ENCODE peak calls at places on chromosomes 5 and 9, in six cellular contexts. A is heart right ventricle, B is IMR-90, V is lung, S is A549, P is H1. W is an unnamed sample.

GRCh38 chr5:89816038-89816437 is 593.5 kb downstream of the CETN3 start:
- DNase-seq in A (no peak), B (no peak), V (no peak), S (no peak), P (no peak), W (no peak)

GRCh38 chr5:140000332-140000731 is 42.8 kb downstream of the NRG2 start:
- DNase-seq in A (peak; percentile 33), B (no peak), V (peak; percentile 42), S (no peak), P (no peak), W (no peak)

GRCh38 chr9:83012160-83012559 is 50.8 kb downstream of the RASEF start:
- DNase-seq in A (no peak), B (no peak), V (no peak), S (no peak), P (no peak), W (no peak)

GRCh38 chr5:66959668-66960067 is 236.9 kb downstream of the CD180 start:
- DNase-seq in A (no peak), B (peak; percentile 54), V (no peak), S (peak; percentile 22), P (no peak), W (peak; percentile 18)

GRCh38 chr9:137278061-137278912 is 761 bp downstream of the TOR4A start:
- DNase-seq in A (peak; percentile 62), B (no peak), V (no peak), S (no peak), P (no peak), W (no peak)

GRCh38 chr5:93018461-93018860 is 562.6 kb downstream of the NR2F1-AS1 start:
- DNase-seq in A (no peak), B (peak; percentile 23), V (no peak), S (no peak), P (no peak), W (no peak)

GRCh38 chr9:4857163-4857562 is 64.4 kb downstream of the RCL1 start:
- DNase-seq in A (no peak), B (no peak), V (no peak), S (no peak), P (no peak), W (no peak)

GRCh38 chr5:173570321-173571090 is 45.9 kb downstream of the BOD1 start:
- DNase-seq in A (no peak), B (no peak), V (no peak), S (no peak), P (no peak), W (no peak)

GRCh38 chr9:132943677-132944293 is 631 bp downstream of the TSC1 start:
- DNase-seq in A (no peak), B (no peak), V (no peak), S (no peak), P (no peak), W (no peak)

DNA sequence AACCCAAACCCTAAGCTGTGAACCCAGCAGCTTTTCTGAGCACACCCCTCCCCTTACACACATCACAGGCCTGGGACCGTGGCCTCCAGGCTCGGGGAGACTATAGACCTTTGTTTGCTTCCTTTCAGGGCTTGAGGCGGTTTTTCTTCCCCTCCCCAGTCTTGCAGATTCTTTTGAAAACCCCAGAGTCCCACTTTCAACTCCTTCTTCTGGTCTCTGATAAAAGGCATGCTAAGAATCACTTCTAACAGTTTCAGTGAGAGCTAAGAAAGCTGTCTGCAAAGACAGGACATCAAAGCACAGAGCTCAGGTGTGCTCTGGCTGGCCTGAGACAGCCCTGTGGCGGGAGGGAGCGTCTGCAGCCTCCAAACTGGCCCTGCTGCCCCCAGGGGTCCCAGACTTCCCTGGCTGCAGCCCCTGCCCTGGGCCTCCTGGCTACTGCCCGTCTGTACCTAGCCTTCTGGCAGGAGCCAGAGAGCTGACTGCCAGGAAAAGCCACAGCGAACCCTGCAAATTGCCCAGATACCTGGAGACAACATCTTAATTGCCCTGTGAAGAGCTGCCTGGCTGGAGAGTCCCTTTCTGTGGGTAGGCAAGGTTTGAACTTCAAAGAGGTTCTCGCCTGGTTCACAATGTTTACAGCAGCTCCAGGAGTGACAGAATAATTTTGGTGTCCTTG is 138.9 kb downstream of the GADD45G start:
- DNase-seq in A (no peak), B (no peak), V (no peak), S (no peak), P (peak; percentile 9), W (no peak)
- H3K27ac ChIP-seq in A (no peak overlapping the region), B (no peak overlapping the region), V (no peak overlapping the region), S (no peak overlapping the region), P (no peak overlapping the region), W (no peak overlapping the region)

GRCh38 chr9:121357011-121357410 is 13.0 kb downstream of the STOM start:
- DNase-seq in A (no peak), B (no peak), V (no peak), S (no peak), P (no peak), W (no peak)

GRCh38 chr9:121359358-121360294 is 10.4 kb downstream of the STOM start:
- DNase-seq in A (no peak), B (no peak), V (no peak), S (no peak), P (no peak), W (no peak)

GRCh38 chr9:121354770-121355169 is 15.3 kb downstream of the STOM start:
- DNase-seq in A (no peak), B (peak; percentile 83), V (no peak), S (no peak), P (no peak), W (no peak)

GRCh38 chr9:121360975-121361374 is 9.1 kb downstream of the STOM start:
- DNase-seq in A (no peak), B (peak; percentile 92), V (no peak), S (no peak), P (no peak), W (peak; percentile 66)

GRCh38 chr9:121358747-121359146 is 11.3 kb downstream of the STOM start:
- DNase-seq in A (no peak), B (no peak), V (no peak), S (no peak), P (no peak), W (no peak)
- H3K27ac ChIP-seq in A (peak overlapping the region; percentile 99), B (no peak overlapping the region), V (peak overlapping the region; percentile 89), S (no peak overlapping the region), P (no peak overlapping the region), W (no peak overlapping the region)

GRCh38 chr9:116098476-116098875 is 55.1 kb upstream of the PAPPA start:
- DNase-seq in A (no peak), B (no peak), V (no peak), S (no peak), P (no peak), W (no peak)

GRCh38 chr9:116096853-116097252 is 56.7 kb upstream of the PAPPA start:
- DNase-seq in A (no peak), B (no peak), V (no peak), S (no peak), P (no peak), W (no peak)

GRCh38 chr9:116096046-116096445 is 57.5 kb upstream of the PAPPA start:
- DNase-seq in A (no peak), B (peak; percentile 38), V (no peak), S (no peak), P (no peak), W (peak; percentile 98)

GRCh38 chr9:116094846-116095245 is 58.7 kb upstream of the PAPPA start:
- DNase-seq in A (no peak), B (peak; percentile 67), V (no peak), S (no peak), P (no peak), W (peak; percentile 68)

DNA sequence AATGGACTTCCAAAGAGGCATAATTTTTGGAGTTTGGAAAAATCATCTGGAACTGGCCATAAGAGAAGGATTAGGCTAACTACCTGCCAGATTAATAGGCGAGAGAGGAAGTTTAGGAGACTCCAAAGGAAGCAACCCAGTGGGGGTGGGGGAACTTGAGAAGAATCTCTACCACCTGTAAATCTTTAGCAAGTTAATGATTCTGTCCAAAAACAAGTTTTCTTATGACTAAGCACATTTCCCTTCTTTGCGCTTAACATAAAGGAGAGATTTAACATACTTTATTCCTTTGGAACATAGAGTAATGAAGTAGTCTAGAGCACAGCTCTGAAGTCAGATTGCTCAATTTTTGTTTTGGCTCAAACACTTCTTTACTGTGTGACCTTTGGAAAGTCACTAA is 58.2 kb upstream of the PAPPA start:
- DNase-seq in A (no peak), B (no peak), V (no peak), S (no peak), P (no peak), W (peak; percentile 23)
- H3K27ac ChIP-seq in A (no peak overlapping the region), B (no peak overlapping the region), V (no peak overlapping the region), S (peak overlapping the region; percentile 43), P (no peak overlapping the region), W (peak overlapping the region; percentile 64)

DNA sequence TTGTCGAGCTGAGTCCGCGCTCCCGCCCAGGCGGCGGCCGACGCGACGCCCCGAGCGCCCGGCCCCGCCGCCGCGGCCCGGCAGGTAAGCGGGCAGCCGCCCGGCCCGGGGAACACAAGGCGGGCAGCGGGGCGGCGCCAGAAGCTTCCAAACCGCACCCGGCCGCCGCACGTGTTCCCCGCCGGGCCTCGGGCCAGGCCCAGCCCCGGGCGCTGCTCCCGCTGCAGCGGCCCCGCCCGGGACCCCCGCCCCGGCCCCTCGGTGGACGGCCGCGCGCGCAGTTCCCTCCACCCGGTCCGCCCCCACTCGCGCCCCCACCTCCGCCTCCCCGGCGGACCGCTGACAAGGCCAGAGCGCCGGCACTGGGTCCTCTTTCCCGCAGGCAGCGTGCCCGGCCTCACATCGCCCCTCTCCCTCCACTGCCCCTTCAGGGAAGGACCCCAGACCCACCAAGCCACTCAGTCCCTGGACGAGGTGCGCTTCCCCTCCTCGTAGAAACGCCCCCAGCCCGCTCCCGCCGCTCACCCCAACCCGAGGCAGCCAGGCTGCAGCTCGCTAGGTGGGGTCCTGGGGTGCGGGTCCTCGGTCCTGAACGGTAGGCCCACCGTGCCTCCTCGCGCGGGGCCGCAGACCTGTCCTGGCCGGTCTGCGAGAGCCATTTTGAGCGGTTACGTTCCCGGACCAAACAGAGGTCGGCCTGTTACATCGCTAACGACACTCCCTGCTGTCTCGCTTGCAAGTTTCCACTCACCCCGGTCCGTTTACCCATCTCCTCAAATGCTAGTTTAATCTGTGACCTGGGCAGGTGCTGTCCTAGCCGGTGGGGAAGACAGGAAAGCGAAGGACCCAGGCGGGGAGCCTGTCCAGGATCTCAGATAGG is 475 bp downstream of the WDR5 start:
- DNase-seq in A (no peak), B (peak; percentile 13), V (no peak), S (peak; percentile 18), P (no peak), W (no peak)
- H3K27ac ChIP-seq in A (peak overlapping the region; percentile 77), B (peak overlapping the region; percentile 71), V (peak overlapping the region; percentile 54), S (peak overlapping the region; percentile 97), P (peak overlapping the region; percentile 38), W (peak overlapping the region; percentile 63)